ENCODE peak calls at places on chromosomes 13 and 19, in seven cellular contexts. T is upper lobe of right lung; H is T-helper 2 cell; Z is WTC11; D is activated CD8-positive, alpha-beta T cell treated with anti-CD3 and anti-CD28 coated beads for 36 hours; B is LHCN-M2; W is endothelial cell. N is an unnamed sample.

GRCh38 chr13:75607447-75607846 is 28.7 kb upstream of the LMO7 start:
- DNase-seq in T (no peak), H (no peak), Z (no peak), D (no peak), B (no peak), W (no peak), N (no peak)

GRCh38 chr13:98778749-98779148 is 26.3 kb upstream of the SLC15A1 start:
- DNase-seq in T (no peak), H (no peak), Z (no peak), D (no peak), B (no peak), W (no peak), N (no peak)

GRCh38 chr13:113157206-113157928 is 1.1 kb upstream of the PROZ start:
- DNase-seq in T (no peak), H (no peak), Z (no peak), D (no peak), B (no peak), W (no peak), N (no peak)

GRCh38 chr19:52585101-52585500 is 15.0 kb downstream of the ZNF701 start:
- DNase-seq in T (no peak), H (no peak), Z (peak; percentile 23), D (no peak), B (no peak), W (no peak), N (peak; percentile 38)

GRCh38 chr19:6041991-6042421 is 64.1 kb upstream of the RANBP3 start:
- DNase-seq in T (no peak), H (no peak), Z (no peak), D (no peak), B (no peak), W (no peak), N (peak; percentile 27)

GRCh38 chr19:10805758-10806247 is 30.2 kb downstream of the TMED1 start:
- DNase-seq in T (no peak), H (no peak), Z (no peak), D (no peak), B (no peak), W (no peak), N (no peak)

GRCh38 chr19:6091771-6092291 is 18.5 kb downstream of the RFX2 start:
- DNase-seq in T (no peak), H (no peak), Z (no peak), D (no peak), B (peak; percentile 21), W (no peak), N (no peak)

GRCh38 chr19:1757468-1758230 is 4.3 kb downstream of the ONECUT3 start:
- DNase-seq in T (no peak), H (no peak), Z (no peak), D (no peak), B (no peak), W (no peak), N (peak; percentile 82)

GRCh38 chr19:13007292-13008045 is 12.2 kb downstream of the NFIX start:
- DNase-seq in T (peak; percentile 91), H (no peak), Z (no peak), D (no peak), B (no peak), W (no peak), N (peak; percentile 57)

GRCh38 chr13:104586010-104586746 is 1520.0 kb upstream of the SLC10A2 start:
- DNase-seq in T (no peak), H (no peak), Z (no peak), D (no peak), B (peak; percentile 82), W (no peak), N (no peak)

GRCh38 chr13:111626371-111627305 is 306.2 kb downstream of the TEX29 start:
- DNase-seq in T (no peak), H (no peak), Z (no peak), D (no peak), B (no peak), W (no peak), N (no peak)

GRCh38 chr19:14786421-14786851 is 8.1 kb upstream of the ADGRE2 start:
- DNase-seq in T (no peak), H (no peak), Z (peak; percentile 78), D (peak; percentile 45), B (no peak), W (peak; percentile 68), N (peak; percentile 91)

GRCh38 chr13:113800576-113800926 is 41.5 kb downstream of the TMEM255B start:
- DNase-seq in T (peak; percentile 56), H (no peak), Z (peak; percentile 8), D (no peak), B (no peak), W (no peak), N (peak; percentile 49)

GRCh38 chr19:13896227-13896626 is 9.7 kb downstream of the BRME1 start:
- DNase-seq in T (no peak), H (no peak), Z (no peak), D (no peak), B (no peak), W (no peak), N (no peak)

GRCh38 chr13:33761744-33762143 is 56.2 kb upstream of the RFC3 start:
- DNase-seq in T (no peak), H (no peak), Z (no peak), D (no peak), B (peak; percentile 29), W (no peak), N (peak; percentile 17)

GRCh38 chr19:41355802-41356201 is 2.1 kb upstream of the TGFB1 start:
- DNase-seq in T (no peak), H (no peak), Z (no peak), D (peak; percentile 22), B (no peak), W (no peak), N (no peak)

GRCh38 chr13:37490176-37490575 is 108.4 kb downstream of the POSTN start:
- DNase-seq in T (no peak), H (no peak), Z (no peak), D (no peak), B (no peak), W (no peak), N (no peak)

GRCh38 chr19:12052571-12053169 is at the start of gene ZNF878:
- DNase-seq in T (peak; percentile 94), H (no peak), Z (peak; percentile 99), D (peak; percentile 81), B (peak; percentile 85), W (no peak), N (peak; percentile 97)

GRCh38 chr13:50309200-50309848 is 294.1 kb downstream of the KCNRG start:
- DNase-seq in T (no peak), H (no peak), Z (no peak), D (no peak), B (no peak), W (no peak), N (no peak)

GRCh38 chr13:98254541-98254940 is 77.5 kb upstream of the RNF113B start:
- DNase-seq in T (no peak), H (no peak), Z (no peak), D (no peak), B (no peak), W (no peak), N (no peak)

GRCh38 chr13:47672982-47673670 is 327.9 kb downstream of the SUCLA2 start:
- DNase-seq in T (no peak), H (no peak), Z (no peak), D (no peak), B (peak; percentile 82), W (no peak), N (no peak)

GRCh38 chr19:48784527-48784926 is 26.3 kb downstream of the BCAT2 start:
- DNase-seq in T (no peak), H (no peak), Z (no peak), D (no peak), B (no peak), W (no peak), N (no peak)

GRCh38 chr19:29676586-29676985 is 11.3 kb downstream of the PLEKHF1 start:
- DNase-seq in T (peak; percentile 73), H (no peak), Z (no peak), D (no peak), B (no peak), W (no peak), N (no peak)

N was measured in H7.